ENCODE peak calls at places on chromosomes 13 and 19, in seven cellular contexts. T is neural crest cell, J is uterus, V is thoracic aorta, Y is ascending aorta, C is AG09319, P is natural killer cell. Q is an unnamed sample.

GRCh38 chr19:28426902-28427232 is 786.1 kb downstream of the UQCRFS1 start:
- DNase-seq in J (no peak), T (no peak), C (no peak), V (no peak), P (no peak), Y (no peak), Q (no peak)

GRCh38 chr19:4186087-4186993 is 3.9 kb downstream of the ANKRD24 start:
- DNase-seq in J (peak), P (peak), V (no peak), C (peak), T (peak), Y (no peak), Q (no peak)

GRCh38 chr19:2567580-2567979 is 91.7 kb downstream of the GADD45B start:
- DNase-seq in V (no peak), Y (peak), P (no peak), T (no peak), C (no peak), J (no peak), Q (no peak)

GRCh38 chr19:20167020-20167644 is at the start of gene ZNF486:
- DNase-seq in J (peak), C (peak), Y (peak), V (peak), P (peak), T (peak), Q (peak)

GRCh38 chr19:1990230-1991017 is 25.1 kb downstream of the BTBD2 start:
- DNase-seq in J (no peak), C (no peak), P (no peak), T (no peak), Y (no peak), V (no peak), Q (no peak)

GRCh38 chr19:9531933-9532332 is 6.5 kb downstream of the ZNF426 start:
- DNase-seq in T (no peak), Y (no peak), C (no peak), P (no peak), J (no peak), V (no peak), Q (no peak)

GRCh38 chr13:77717508-77717907 is 20.0 kb downstream of the SLAIN1 start:
- DNase-seq in T (no peak), P (no peak), J (no peak), Y (no peak), C (no peak), V (no peak), Q (no peak)

GRCh38 chr13:106814389-106814903 is 246.5 kb upstream of the ARGLU1 start:
- DNase-seq in V (no peak), J (no peak), P (no peak), T (no peak), Y (no peak), C (no peak), Q (no peak)

GRCh38 chr13:101416181-101417042 is at the start of gene NALCN:
- DNase-seq in V (no peak), C (no peak), P (no peak), Y (no peak), J (no peak), T (peak), Q (no peak)

GRCh38 chr19:9751449-9751848 is 17.1 kb downstream of the ZNF846 start:
- DNase-seq in T (no peak), C (no peak), J (no peak), P (no peak), V (no peak), Y (no peak), Q (no peak)

GRCh38 chr19:32345261-32346207 is at the start of gene ZNF507:
- DNase-seq in V (peak), P (peak), C (no peak), Y (no peak), J (peak), T (peak), Q (no peak)

GRCh38 chr19:36169084-36169760 is 17.0 kb upstream of the COX7A1 start:
- DNase-seq in C (no peak), T (no peak), P (no peak), V (no peak), Y (no peak), J (no peak), Q (peak)

GRCh38 chr13:112752711-112753541 is 63.1 kb downstream of the ATP11A start:
- DNase-seq in Y (no peak), V (no peak), T (no peak), C (no peak), J (peak), P (no peak), Q (no peak)

GRCh38 chr19:38032151-38032550 is 125.1 kb downstream of the SIPA1L3 start:
- DNase-seq in P (no peak), T (no peak), V (no peak), J (no peak), C (no peak), Y (no peak), Q (peak)

GRCh38 chr13:59750860-59751259 is 412.9 kb downstream of the DIAPH3 start:
- DNase-seq in T (peak), J (no peak), Y (no peak), P (no peak), V (no peak), C (peak), Q (peak)

GRCh38 chr13:35388979-35389378 is 87.5 kb downstream of the MAB21L1 start:
- DNase-seq in J (no peak), C (peak), T (no peak), P (no peak), V (no peak), Y (no peak), Q (no peak)

GRCh38 chr13:77696006-77696862 is 1.3 kb upstream of the SLAIN1 start:
- DNase-seq in J (no peak), T (no peak), V (no peak), Y (no peak), C (no peak), P (peak), Q (no peak)

GRCh38 chr13:111312944-111313590 is 7.4 kb upstream of the TEX29 start:
- DNase-seq in J (no peak), C (no peak), T (no peak), Y (no peak), P (no peak), V (no peak), Q (no peak)

GRCh38 chr19:10021863-10022262 is 8.6 kb downstream of the RDH8 start:
- DNase-seq in T (no peak), J (no peak), P (no peak), Y (no peak), C (no peak), V (no peak), Q (no peak)

GRCh38 chr13:105936816-105937215 is 598.6 kb downstream of the EFNB2 start:
- DNase-seq in V (no peak), P (no peak), C (no peak), J (no peak), T (no peak), Y (no peak), Q (no peak)

GRCh38 chr13:42116225-42116624 is 67.8 kb downstream of the DGKH start:
- DNase-seq in J (no peak), Y (no peak), C (no peak), V (no peak), P (no peak), T (no peak), Q (no peak)

GRCh38 chr13:44779085-44779484 is 203.0 kb upstream of the TSC22D1 start:
- DNase-seq in V (no peak), P (no peak), T (no peak), Y (no peak), J (no peak), C (no peak), Q (no peak)

GRCh38 chr19:16203256-16204004 is 5.7 kb downstream of the AP1M1 start:
- DNase-seq in T (no peak), J (no peak), V (no peak), C (no peak), Y (no peak), P (no peak), Q (no peak)

GRCh38 chr19:920051-920857 is 3.1 kb downstream of the KISS1R start:
- DNase-seq in P (peak), Y (no peak), J (no peak), C (no peak), T (no peak), V (no peak), Q (no peak)

GRCh38 chr19:18473003-18473705 is 35.2 kb upstream of the ISYNA1 start:
- DNase-seq in J (no peak), Y (no peak), C (no peak), V (no peak), T (no peak), P (no peak), Q (no peak)

DNA sequence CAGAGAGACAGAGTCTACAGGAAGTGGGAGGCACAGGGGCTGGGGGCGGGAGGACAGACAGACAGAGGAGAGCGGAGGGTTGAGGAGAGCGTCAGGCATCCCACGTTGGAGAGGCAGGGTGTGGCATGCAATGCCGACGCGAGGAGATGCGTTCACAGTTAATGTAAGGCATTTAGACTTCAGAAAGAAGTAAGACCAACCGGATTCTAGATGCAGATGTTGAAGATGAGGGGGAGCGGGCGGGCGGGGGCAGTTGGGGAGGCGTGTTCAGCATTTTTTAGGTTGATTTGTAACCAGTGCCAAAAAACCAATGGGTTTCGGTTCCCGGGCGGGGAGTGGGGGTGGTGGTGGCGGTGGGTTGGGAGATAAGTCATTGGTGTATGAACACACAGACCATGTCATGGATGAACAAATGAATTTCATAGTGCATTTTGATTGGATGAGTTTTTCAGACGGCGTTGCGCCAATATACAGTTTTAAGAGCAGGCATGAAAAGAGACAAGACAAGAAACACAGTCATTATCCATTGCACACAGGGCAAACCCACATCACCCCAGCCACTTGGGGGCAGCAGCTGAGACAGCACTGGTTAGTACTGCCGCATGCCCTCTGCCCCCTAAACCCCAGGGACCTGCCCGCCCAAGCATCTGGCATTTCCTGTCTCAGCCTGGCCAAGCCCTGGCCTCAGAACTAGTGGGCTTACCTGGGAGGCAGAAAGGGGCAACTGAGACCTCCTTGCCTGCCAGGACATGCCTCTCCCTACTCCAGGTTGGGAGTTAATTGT is 91.3 kb downstream of the IER2 start:
- DNase-seq in Y (no peak), P (no peak), C (no peak), T (no peak), J (no peak), V (no peak), Q (no peak)
- TF ChIP-seq CTCF in Y (no peak), P (no peak), C (no peak), T (no peak), J (no peak), V (no peak), Q (peak)

GRCh38 chr19:17421942-17422341 is 2.1 kb downstream of the MVB12A start:
- DNase-seq in T (no peak), P (no peak), V (no peak), Y (no peak), C (no peak), J (no peak), Q (no peak)

GRCh38 chr19:17429661-17430101 is 9.8 kb downstream of the MVB12A start:
- DNase-seq in J (peak), C (no peak), V (no peak), P (no peak), Y (no peak), T (no peak), Q (no peak)

GRCh38 chr19:17423429-17424208 is 3.8 kb downstream of the MVB12A start:
- DNase-seq in T (no peak), C (no peak), J (no peak), V (no peak), P (no peak), Y (no peak), Q (no peak)

GRCh38 chr19:17420267-17420924 is 549 bp downstream of the MVB12A start:
- DNase-seq in Y (no peak), V (no peak), T (peak), J (peak), P (no peak), C (no peak), Q (no peak)

DNA sequence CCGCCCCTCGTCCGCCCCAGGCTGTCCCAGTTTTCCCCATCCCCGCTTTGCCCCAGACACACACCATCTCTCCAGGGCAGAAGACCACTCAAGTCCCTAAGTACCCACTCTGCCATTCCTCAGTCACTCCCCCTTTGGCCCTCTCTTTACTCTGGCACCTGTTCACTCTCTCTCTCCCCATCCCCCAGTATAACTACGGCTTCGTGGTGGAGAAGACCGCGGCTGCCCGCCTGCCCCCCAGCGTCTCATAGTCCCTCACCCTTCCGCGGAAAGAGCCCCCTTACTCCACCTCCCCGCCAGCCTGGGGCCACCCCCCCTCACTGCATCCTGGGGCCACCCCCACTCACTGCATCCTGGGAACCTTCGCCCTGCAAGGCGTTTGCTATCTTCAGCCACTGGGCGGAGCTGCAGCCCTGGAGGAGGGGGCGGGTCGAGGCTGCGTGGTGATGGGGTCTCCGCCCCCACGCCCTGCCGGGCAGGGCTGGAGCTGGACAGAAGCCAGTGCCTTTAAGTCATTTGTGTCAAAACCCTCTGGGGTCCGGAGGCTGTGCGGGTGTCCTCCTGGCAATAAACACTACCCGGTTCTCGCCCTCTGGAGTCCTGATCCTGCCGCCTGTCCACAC is 5.0 kb downstream of the MVB12A start:
- DNase-seq in C (no peak), J (no peak), T (peak), V (no peak), Y (no peak), P (no peak), Q (no peak)
- TF ChIP-seq CTCF in C (peak), J (no peak), T (peak), V (no peak), Y (peak), P (no peak), Q (peak)

DNA sequence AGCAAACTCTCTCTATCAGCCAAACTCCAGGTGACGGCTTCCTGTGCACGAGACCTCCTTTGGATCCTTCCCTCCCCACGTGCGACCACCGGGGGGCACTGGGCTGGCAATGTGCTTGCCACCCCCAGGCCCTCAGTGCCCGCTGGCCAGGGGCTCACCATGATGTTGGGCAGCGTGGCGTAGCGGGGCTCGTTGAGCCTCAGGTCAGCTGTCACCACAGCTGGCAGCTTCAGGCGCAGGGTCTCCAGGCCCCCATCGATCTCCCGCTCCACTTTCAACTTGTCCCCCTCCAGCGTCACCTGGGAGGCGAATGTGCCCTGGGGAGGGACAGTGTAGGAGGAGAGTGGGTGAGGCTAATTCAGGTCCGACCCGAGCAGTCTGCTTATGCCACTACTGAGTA is 4.8 kb upstream of the VSIG10L start:
- DNase-seq in P (no peak), J (no peak), T (no peak), Y (no peak), C (no peak), V (no peak), Q (no peak)
- TF ChIP-seq CTCF in P (no peak), J (no peak), T (no peak), Y (no peak), C (no peak), V (no peak), Q (no peak)

GRCh38 chr19:49817964-49818690 is at the start of gene MED25:
- DNase-seq in P (peak), T (peak), C (peak), J (peak), V (peak), Y (peak), Q (peak)
- TF ChIP-seq CTCF in P (peak), T (peak), C (no peak), J (peak), V (peak), Y (peak), Q (no peak)

DNA sequence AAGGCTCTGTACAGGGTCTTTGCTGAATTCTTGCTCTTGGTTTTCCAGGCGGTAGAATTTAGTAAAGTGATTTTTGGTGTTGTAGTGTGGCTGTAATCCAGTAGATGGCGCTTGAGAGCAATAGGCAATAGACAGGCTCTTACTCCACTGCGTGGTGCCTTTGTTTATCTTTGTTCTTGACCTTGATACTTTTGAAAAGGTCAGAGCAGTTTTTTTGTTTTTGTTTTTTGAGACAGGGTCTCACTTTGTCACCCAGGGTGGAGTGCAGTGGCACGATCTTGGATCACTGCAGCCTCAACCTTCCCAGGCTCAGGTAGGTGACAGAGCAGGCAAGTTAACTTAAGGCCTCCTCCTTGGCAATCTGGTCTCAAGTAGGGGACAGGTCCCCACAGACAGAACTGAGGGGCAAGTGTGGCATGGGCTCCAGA is 12.2 kb upstream of the LILRA5 start:
- DNase-seq in Y (no peak), J (no peak), T (peak), C (no peak), V (no peak), P (peak), Q (no peak)
- TF ChIP-seq CTCF in Y (peak), J (peak), T (peak), C (peak), V (peak), P (peak), Q (peak)

GRCh38 chr19:57071414-57071813 is 48.4 kb upstream of the USP29 start:
- DNase-seq in Y (no peak), V (no peak), T (no peak), J (no peak), C (no peak), P (no peak), Q (no peak)

GRCh38 chr19:57067440-57067839 is 52.3 kb upstream of the USP29 start:
- DNase-seq in V (no peak), T (no peak), C (no peak), P (no peak), Y (no peak), J (no peak), Q (no peak)

GRCh38 chr19:57068326-57068725 is 51.5 kb upstream of the USP29 start:
- DNase-seq in T (no peak), Y (no peak), C (no peak), J (no peak), P (no peak), V (no peak), Q (no peak)

DNA sequence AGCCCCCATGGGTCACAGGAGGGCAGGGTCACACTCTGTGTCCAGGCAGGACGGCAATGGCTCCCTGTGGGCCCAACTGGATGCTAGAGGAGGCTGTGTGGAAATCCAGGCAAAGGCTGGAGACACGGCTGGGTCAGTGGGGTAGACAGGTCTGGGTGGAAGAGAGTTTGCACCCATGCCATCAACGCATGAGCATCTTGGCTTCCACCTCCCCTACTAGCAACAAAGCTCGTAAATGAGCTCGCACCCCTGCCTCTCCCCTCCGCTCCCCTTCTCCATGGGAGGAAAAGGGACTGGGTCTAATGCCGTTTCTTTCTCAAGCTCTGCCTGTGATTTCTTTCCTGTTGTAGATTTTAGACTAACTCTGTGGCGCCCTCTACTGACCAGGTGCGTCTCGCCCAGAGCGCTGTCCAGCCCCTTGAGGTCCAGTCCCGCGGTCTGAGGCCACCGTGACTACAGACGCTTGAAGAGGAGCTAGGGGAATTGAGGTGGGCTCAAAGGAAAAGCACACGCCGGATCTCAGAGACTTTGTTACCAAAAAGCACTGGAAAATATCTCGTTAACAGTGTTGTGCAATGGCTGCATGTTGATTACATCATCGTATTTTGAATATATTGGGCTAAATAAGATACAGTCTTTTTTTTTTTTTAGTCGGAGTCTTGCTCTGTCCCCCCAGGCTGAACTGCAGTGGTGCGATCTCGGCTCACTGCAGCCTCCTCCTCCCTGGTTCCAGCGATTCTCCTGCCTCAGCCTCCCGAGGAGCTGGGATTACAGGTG is 50.7 kb upstream of the USP29 start:
- DNase-seq in C (no peak), Y (no peak), J (peak), T (no peak), P (no peak), V (no peak), Q (no peak)
- TF ChIP-seq CTCF in C (no peak), Y (no peak), J (peak), T (no peak), P (no peak), V (no peak), Q (no peak)

DNA sequence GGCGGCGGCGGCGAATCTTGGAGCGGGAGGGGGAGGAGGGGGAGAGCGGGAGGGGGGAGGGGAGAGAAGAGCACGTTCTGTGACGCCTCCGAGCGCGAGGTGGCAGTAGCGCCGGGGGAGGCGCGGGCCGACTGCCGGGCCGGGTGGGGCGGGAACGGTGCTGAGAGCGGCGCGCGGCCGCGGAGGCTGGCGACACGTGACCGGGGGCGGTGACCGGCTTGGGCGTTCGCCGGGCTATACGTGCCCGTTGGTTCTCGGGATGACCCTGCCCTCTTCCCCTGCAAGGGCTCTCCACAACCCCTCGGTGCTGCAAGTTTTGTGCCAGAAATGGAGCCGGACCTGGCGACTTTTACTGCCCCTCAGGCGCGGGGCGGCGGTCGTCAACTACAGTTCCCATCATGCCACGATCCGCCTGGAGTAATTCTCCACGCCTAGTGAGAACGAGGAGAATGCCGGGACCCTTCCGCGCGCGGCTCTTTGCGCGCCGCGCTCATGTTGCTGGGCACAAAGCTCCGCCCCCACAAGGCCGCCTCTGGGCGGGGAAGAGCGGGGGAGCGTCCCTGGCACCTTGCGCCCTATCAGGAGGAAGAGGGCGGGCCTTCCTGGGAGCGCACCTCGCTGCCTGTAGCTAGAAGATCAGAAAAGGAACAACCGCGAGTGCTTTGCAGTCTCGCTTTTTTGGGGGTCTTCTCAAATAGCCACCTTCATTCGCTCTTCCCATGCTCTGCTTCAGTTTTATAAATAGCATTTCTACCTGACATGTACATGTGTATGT is at the start of gene KPNA3:
- DNase-seq in J (peak), T (peak), V (peak), C (peak), P (peak), Y (peak), Q (peak)
- TF ChIP-seq CTCF in J (peak), T (no peak), V (peak), C (no peak), P (no peak), Y (peak), Q (no peak)